ENCODE peak calls at places on chromosome 2, in four cellular contexts. One of them, this sample, is unnamed.

GRCh38 chr2:145845923-145846322 is 1326.0 kb upstream of the ZEB2 start:
- DNase-seq in HFFc6: no peak
- DNase-seq in astrocyte of the spinal cord: no peak
- DNase-seq in left ventricle myocardium inferior: no peak
- DNase-seq in this sample: no peak

GRCh38 chr2:65186093-65186868 is 41.4 kb upstream of the ACTR2 start:
- DNase-seq in HFFc6: no peak
- DNase-seq in astrocyte of the spinal cord: no peak
- DNase-seq in left ventricle myocardium inferior: no peak
- DNase-seq in this sample: no peak

GRCh38 chr2:143725425-143725824 is 596.2 kb downstream of the ARHGAP15 start:
- DNase-seq in HFFc6: no peak
- DNase-seq in astrocyte of the spinal cord: no peak
- DNase-seq in left ventricle myocardium inferior: no peak
- DNase-seq in this sample: no peak

GRCh38 chr2:144510206-144510991 is 9.5 kb downstream of the ZEB2 start:
- DNase-seq in HFFc6: peak
- DNase-seq in astrocyte of the spinal cord: peak
- DNase-seq in left ventricle myocardium inferior: no peak
- DNase-seq in this sample: peak

GRCh38 chr2:208097801-208098200 is 26.5 kb downstream of the CRYGD start:
- DNase-seq in HFFc6: no peak
- DNase-seq in astrocyte of the spinal cord: peak
- DNase-seq in left ventricle myocardium inferior: no peak
- DNase-seq in this sample: peak

GRCh38 chr2:173750332-173750731 is 214.8 kb downstream of the SP3 start:
- DNase-seq in HFFc6: no peak
- DNase-seq in astrocyte of the spinal cord: peak
- DNase-seq in left ventricle myocardium inferior: no peak
- DNase-seq in this sample: peak

GRCh38 chr2:232576995-232577394 is 26.5 kb downstream of the EIF4E2 start:
- DNase-seq in HFFc6: peak
- DNase-seq in astrocyte of the spinal cord: peak
- DNase-seq in left ventricle myocardium inferior: no peak
- DNase-seq in this sample: peak

GRCh38 chr2:71064110-71064611 is 4.3 kb upstream of the NAGK start:
- DNase-seq in HFFc6: no peak
- DNase-seq in astrocyte of the spinal cord: no peak
- DNase-seq in left ventricle myocardium inferior: no peak
- DNase-seq in this sample: no peak

GRCh38 chr2:160321025-160321424 is 121.0 kb upstream of the ITGB6 start:
- DNase-seq in HFFc6: no peak
- DNase-seq in astrocyte of the spinal cord: no peak
- DNase-seq in left ventricle myocardium inferior: no peak
- DNase-seq in this sample: no peak

GRCh38 chr2:201257381-201257940 is 2.9 kb upstream of the CASP8 start:
- DNase-seq in HFFc6: no peak
- DNase-seq in astrocyte of the spinal cord: peak
- DNase-seq in left ventricle myocardium inferior: peak
- DNase-seq in this sample: no peak

GRCh38 chr2:54545700-54546450 is 89.7 kb downstream of the SPTBN1 start:
- DNase-seq in HFFc6: peak
- DNase-seq in astrocyte of the spinal cord: peak
- DNase-seq in left ventricle myocardium inferior: no peak
- DNase-seq in this sample: peak

GRCh38 chr2:65850695-65851094 is 418.3 kb upstream of the SPRED2 start:
- DNase-seq in HFFc6: no peak
- DNase-seq in astrocyte of the spinal cord: no peak
- DNase-seq in left ventricle myocardium inferior: no peak
- DNase-seq in this sample: no peak

GRCh38 chr2:86815616-86816015 is 24.9 kb upstream of the CD8A start:
- DNase-seq in HFFc6: no peak
- DNase-seq in astrocyte of the spinal cord: no peak
- DNase-seq in left ventricle myocardium inferior: no peak
- DNase-seq in this sample: no peak

GRCh38 chr2:7861910-7862702 is 819.8 kb upstream of the ID2 start:
- DNase-seq in HFFc6: no peak
- DNase-seq in astrocyte of the spinal cord: no peak
- DNase-seq in left ventricle myocardium inferior: no peak
- DNase-seq in this sample: no peak

GRCh38 chr2:22784586-22784985 is 600.4 kb upstream of the KLHL29 start:
- DNase-seq in HFFc6: no peak
- DNase-seq in astrocyte of the spinal cord: no peak
- DNase-seq in left ventricle myocardium inferior: no peak
- DNase-seq in this sample: no peak

GRCh38 chr2:149767516-149767974 is 180.0 kb upstream of the MMADHC start:
- DNase-seq in HFFc6: peak
- DNase-seq in astrocyte of the spinal cord: peak
- DNase-seq in left ventricle myocardium inferior: no peak
- DNase-seq in this sample: peak

GRCh38 chr2:120764434-120764833 is 28.8 kb downstream of the GLI2 start:
- DNase-seq in HFFc6: no peak
- DNase-seq in astrocyte of the spinal cord: no peak
- DNase-seq in left ventricle myocardium inferior: no peak
- DNase-seq in this sample: no peak

GRCh38 chr2:234291765-234292204 is 205.1 kb downstream of the ARL4C start:
- DNase-seq in HFFc6: peak
- DNase-seq in astrocyte of the spinal cord: peak
- DNase-seq in left ventricle myocardium inferior: peak
- DNase-seq in this sample: peak

GRCh38 chr2:167964650-167965404 is 282.6 kb downstream of the STK39 start:
- DNase-seq in HFFc6: peak
- DNase-seq in astrocyte of the spinal cord: peak
- DNase-seq in left ventricle myocardium inferior: no peak
- DNase-seq in this sample: peak

GRCh38 chr2:42844901-42845685 is 52.7 kb upstream of the HAAO start:
- DNase-seq in HFFc6: peak
- DNase-seq in astrocyte of the spinal cord: no peak
- DNase-seq in left ventricle myocardium inferior: no peak
- DNase-seq in this sample: peak

GRCh38 chr2:157107877-157108276 is 149.6 kb upstream of the GALNT5 start:
- DNase-seq in HFFc6: no peak
- DNase-seq in astrocyte of the spinal cord: peak
- DNase-seq in left ventricle myocardium inferior: no peak
- DNase-seq in this sample: peak

GRCh38 chr2:25339121-25339738 is 2.5 kb downstream of the DNMT3A start:
- DNase-seq in HFFc6: no peak
- DNase-seq in astrocyte of the spinal cord: no peak
- DNase-seq in left ventricle myocardium inferior: peak
- DNase-seq in this sample: no peak

GRCh38 chr2:38074775-38075435 is 1.0 kb downstream of the CYP1B1 start:
- DNase-seq in HFFc6: no peak
- DNase-seq in astrocyte of the spinal cord: peak
- DNase-seq in left ventricle myocardium inferior: peak
- DNase-seq in this sample: peak

GRCh38 chr2:27992787-27993747 is 102.5 kb downstream of the BABAM2 start:
- DNase-seq in HFFc6: peak
- DNase-seq in astrocyte of the spinal cord: peak
- DNase-seq in left ventricle myocardium inferior: no peak
- DNase-seq in this sample: peak

GRCh38 chr2:149094217-149095015 is 55.9 kb downstream of the LYPD6B start:
- DNase-seq in HFFc6: peak
- DNase-seq in astrocyte of the spinal cord: peak
- DNase-seq in left ventricle myocardium inferior: no peak
- DNase-seq in this sample: no peak

GRCh38 chr2:106343274-106343673 is 124.9 kb downstream of the RGPD3 start:
- DNase-seq in HFFc6: no peak
- DNase-seq in astrocyte of the spinal cord: no peak
- DNase-seq in left ventricle myocardium inferior: no peak
- DNase-seq in this sample: no peak

GRCh38 chr2:176079285-176079830 is 4.4 kb downstream of the EVX2 start:
- DNase-seq in HFFc6: no peak
- DNase-seq in astrocyte of the spinal cord: no peak
- DNase-seq in left ventricle myocardium inferior: no peak
- DNase-seq in this sample: no peak

GRCh38 chr2:48545244-48545643 is 15.3 kb downstream of the STON1 start:
- DNase-seq in HFFc6: no peak
- DNase-seq in astrocyte of the spinal cord: no peak
- DNase-seq in left ventricle myocardium inferior: no peak
- DNase-seq in this sample: peak

GRCh38 chr2:173511942-173512341 is 157.3 kb downstream of the CDCA7 start:
- DNase-seq in HFFc6: no peak
- DNase-seq in astrocyte of the spinal cord: peak
- DNase-seq in left ventricle myocardium inferior: no peak
- DNase-seq in this sample: no peak

GRCh38 chr2:163191372-163191771 is 352.8 kb upstream of the KCNH7 start:
- DNase-seq in HFFc6: peak
- DNase-seq in astrocyte of the spinal cord: peak
- DNase-seq in left ventricle myocardium inferior: no peak
- DNase-seq in this sample: peak

GRCh38 chr2:224433442-224433841 is 31.5 kb upstream of the FAM124B start:
- DNase-seq in HFFc6: no peak
- DNase-seq in astrocyte of the spinal cord: no peak
- DNase-seq in left ventricle myocardium inferior: no peak
- DNase-seq in this sample: no peak

GRCh38 chr2:196607073-196607472 is 32.4 kb upstream of the CCDC150 start:
- DNase-seq in HFFc6: peak
- DNase-seq in astrocyte of the spinal cord: no peak
- DNase-seq in left ventricle myocardium inferior: no peak
- DNase-seq in this sample: no peak

GRCh38 chr2:11399113-11399762 is 54.8 kb upstream of the ROCK2 start:
- DNase-seq in HFFc6: no peak
- DNase-seq in astrocyte of the spinal cord: no peak
- DNase-seq in left ventricle myocardium inferior: no peak
- DNase-seq in this sample: no peak

GRCh38 chr2:216299588-216299987 is 72.7 kb downstream of the MARCHF4 start:
- DNase-seq in HFFc6: peak
- DNase-seq in astrocyte of the spinal cord: no peak
- DNase-seq in left ventricle myocardium inferior: no peak
- DNase-seq in this sample: peak

DNA sequence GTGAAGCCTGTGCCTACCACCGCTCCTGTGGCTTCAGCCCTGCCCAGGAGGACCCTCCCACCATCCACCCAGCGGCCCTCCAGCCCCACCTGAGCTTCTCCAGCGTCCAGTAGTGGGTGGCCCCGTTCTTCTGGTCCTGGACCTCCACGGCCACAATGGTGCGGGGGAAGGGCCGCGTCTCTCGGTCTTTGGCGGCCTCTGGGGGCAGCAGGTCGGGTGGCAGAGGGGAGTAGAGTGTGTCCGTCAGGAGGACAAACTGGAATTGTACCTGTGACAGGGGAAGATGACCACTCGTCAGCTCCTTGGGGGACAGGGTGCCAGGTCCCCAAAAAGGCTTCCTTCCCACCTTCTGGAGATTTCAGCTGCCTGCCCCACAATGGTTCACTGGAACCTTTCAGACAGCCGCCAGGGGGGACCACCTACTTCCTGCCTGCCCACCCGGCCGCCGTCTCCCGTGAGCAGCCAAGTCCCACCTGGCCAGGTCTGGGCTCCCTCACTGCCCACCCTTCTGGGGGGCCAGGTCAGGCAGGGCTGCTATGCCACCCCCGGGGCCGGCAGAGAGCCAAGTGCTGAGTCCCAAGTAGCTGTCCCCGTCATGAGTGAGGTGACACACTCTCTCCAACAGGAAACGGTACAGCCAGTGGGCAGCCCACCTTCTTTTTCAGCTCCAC is 59.3 kb downstream of the KIF1A start:
- DNase-seq in HFFc6: no peak
- DNase-seq in astrocyte of the spinal cord: no peak
- DNase-seq in left ventricle myocardium inferior: no peak
- DNase-seq in this sample: no peak
- TF ChIP-seq CTCF in HFFc6: no peak
- TF ChIP-seq CTCF in astrocyte of the spinal cord: no peak
- TF ChIP-seq CTCF in left ventricle myocardium inferior: no peak
- TF ChIP-seq CTCF in this sample: no peak

GRCh38 chr2:125224830-125225229 is 1199.7 kb downstream of the CNTNAP5 start:
- DNase-seq in HFFc6: no peak
- DNase-seq in astrocyte of the spinal cord: no peak
- DNase-seq in left ventricle myocardium inferior: no peak
- DNase-seq in this sample: no peak

GRCh38 chr2:125224188-125224587 is 1199.1 kb downstream of the CNTNAP5 start:
- DNase-seq in HFFc6: no peak
- DNase-seq in astrocyte of the spinal cord: no peak
- DNase-seq in left ventricle myocardium inferior: no peak
- DNase-seq in this sample: no peak

DNA sequence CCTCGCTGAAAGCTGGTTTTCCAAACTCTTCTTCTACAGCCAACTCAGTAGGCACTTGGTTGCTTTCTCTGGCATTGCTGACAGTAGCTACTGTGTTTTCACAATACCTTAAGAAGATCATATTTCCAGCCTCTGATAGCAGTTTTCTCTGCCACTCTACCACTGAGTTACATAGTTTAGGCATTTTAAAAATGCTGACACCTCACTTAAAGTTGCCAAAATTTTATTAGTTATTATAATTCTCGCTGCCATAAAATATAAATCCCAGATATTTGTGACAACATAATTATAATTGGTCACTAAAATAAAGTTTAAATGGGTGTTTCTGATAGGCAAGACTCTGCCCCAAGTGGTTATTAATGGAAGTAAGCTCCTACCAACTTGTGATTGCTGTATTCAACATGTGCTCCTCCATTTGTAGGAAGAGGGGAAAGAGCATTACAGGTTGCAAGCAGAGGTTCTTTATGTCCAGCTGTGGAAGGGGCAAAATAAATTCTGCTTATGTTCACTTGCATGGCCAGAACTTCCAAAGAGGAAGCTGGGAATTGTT is 1202.8 kb downstream of the CNTNAP5 start:
- DNase-seq in HFFc6: no peak
- DNase-seq in astrocyte of the spinal cord: no peak
- DNase-seq in left ventricle myocardium inferior: no peak
- DNase-seq in this sample: no peak
- TF ChIP-seq CTCF in HFFc6: no peak
- TF ChIP-seq CTCF in astrocyte of the spinal cord: no peak
- TF ChIP-seq CTCF in left ventricle myocardium inferior: no peak
- TF ChIP-seq CTCF in this sample: no peak

GRCh38 chr2:18849841-18850578 is 260.6 kb upstream of the NT5C1B start:
- DNase-seq in HFFc6: no peak
- DNase-seq in astrocyte of the spinal cord: no peak
- DNase-seq in left ventricle myocardium inferior: no peak
- DNase-seq in this sample: no peak

GRCh38 chr2:18860179-18860578 is 270.8 kb upstream of the NT5C1B start:
- DNase-seq in HFFc6: no peak
- DNase-seq in astrocyte of the spinal cord: peak
- DNase-seq in left ventricle myocardium inferior: no peak
- DNase-seq in this sample: no peak

GRCh38 chr2:18856766-18857165 is 267.4 kb upstream of the NT5C1B start:
- DNase-seq in HFFc6: peak
- DNase-seq in astrocyte of the spinal cord: no peak
- DNase-seq in left ventricle myocardium inferior: no peak
- DNase-seq in this sample: peak

DNA sequence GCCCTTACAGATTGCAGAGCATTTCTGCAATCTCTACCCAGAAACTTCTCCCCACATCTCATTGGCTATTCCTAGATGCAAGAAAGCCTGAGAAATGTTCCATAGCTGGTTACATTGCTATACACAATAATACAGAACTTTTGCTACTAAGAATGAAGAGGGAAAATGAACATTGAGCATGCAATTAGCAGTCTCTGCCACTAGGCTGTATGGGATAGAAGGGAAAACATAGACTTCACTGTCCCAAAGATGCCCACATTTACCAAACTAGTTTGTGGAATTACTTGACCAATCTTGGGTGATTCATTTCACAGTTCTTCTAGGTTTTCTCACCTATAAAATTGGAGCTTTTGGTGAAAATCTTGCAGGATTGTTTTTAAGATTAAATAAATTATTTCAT is 265.7 kb upstream of the NT5C1B start:
- DNase-seq in HFFc6: peak
- DNase-seq in astrocyte of the spinal cord: no peak
- DNase-seq in left ventricle myocardium inferior: no peak
- DNase-seq in this sample: peak
- TF ChIP-seq CTCF in HFFc6: peak
- TF ChIP-seq CTCF in astrocyte of the spinal cord: peak
- TF ChIP-seq CTCF in left ventricle myocardium inferior: peak
- TF ChIP-seq CTCF in this sample: peak

GRCh38 chr2:100730290-100730868 is 89.6 kb upstream of the NPAS2 start:
- DNase-seq in HFFc6: peak
- DNase-seq in astrocyte of the spinal cord: peak
- DNase-seq in left ventricle myocardium inferior: peak
- DNase-seq in this sample: peak
- TF ChIP-seq CTCF in HFFc6: peak
- TF ChIP-seq CTCF in astrocyte of the spinal cord: peak
- TF ChIP-seq CTCF in left ventricle myocardium inferior: peak
- TF ChIP-seq CTCF in this sample: peak

This sample was measured in fibroblast of mammary gland.